ENCODE peak calls at places on chromosomes 5 and 9, in ten cellular contexts. U, G, Q, I, X, H, M, V, W and S are unnamed samples.

GRCh38 chr9:127132921-127133647 is 10.6 kb upstream of the ANGPTL2 start:
- DNase-seq in U (no peak), G (no peak), Q (no peak), I (no peak), X (no peak), H (no peak), M (peak; percentile 38), V (peak; percentile 32), W (no peak), S (no peak)

GRCh38 chr9:96087669-96088299 is 212.3 kb downstream of the ERCC6L2 start:
- DNase-seq in U (no peak), G (no peak), Q (no peak), I (peak; percentile 59), X (no peak), H (no peak), M (no peak), V (no peak), W (no peak), S (no peak)

GRCh38 chr5:180598797-180599589 is 7.7 kb upstream of the SCGB3A1 start:
- DNase-seq in U (peak; percentile 15), G (no peak), Q (no peak), I (no peak), X (peak; percentile 30), H (no peak), M (no peak), V (no peak), W (no peak), S (peak; percentile 23)

GRCh38 chr9:14806941-14807340 is 84.4 kb upstream of the CER1 start:
- DNase-seq in U (no peak), G (no peak), Q (no peak), I (no peak), X (no peak), H (no peak), M (no peak), V (no peak), W (no peak), S (no peak)

GRCh38 chr5:106185661-106186081 is 1485.1 kb downstream of the EFNA5 start:
- DNase-seq in U (no peak), G (no peak), Q (no peak), I (no peak), X (no peak), H (no peak), M (no peak), V (no peak), W (no peak), S (no peak)

GRCh38 chr5:150235548-150235895 is 45.7 kb downstream of the SLC6A7 start:
- DNase-seq in U (no peak), G (no peak), Q (no peak), I (no peak), X (no peak), H (no peak), M (no peak), V (no peak), W (no peak), S (no peak)

GRCh38 chr5:43020294-43020711 is 19.8 kb downstream of the ANXA2R start:
- DNase-seq in U (no peak), G (no peak), Q (no peak), I (no peak), X (no peak), H (no peak), M (peak; percentile 67), V (peak; percentile 52), W (no peak), S (no peak)

GRCh38 chr9:68648971-68649370 is 56.1 kb upstream of the PIP5K1B start:
- DNase-seq in U (no peak), G (no peak), Q (no peak), I (no peak), X (no peak), H (no peak), M (no peak), V (no peak), W (no peak), S (no peak)

GRCh38 chr5:61504143-61504542 is 172.1 kb downstream of the ZSWIM6 start:
- DNase-seq in U (peak; percentile 48), G (no peak), Q (no peak), I (no peak), X (no peak), H (no peak), M (no peak), V (no peak), W (no peak), S (no peak)

GRCh38 chr5:60687927-60688720 is 11.8 kb downstream of the DEPDC1B start:
- DNase-seq in U (peak; percentile 48), G (no peak), Q (no peak), I (peak; percentile 31), X (no peak), H (no peak), M (no peak), V (no peak), W (no peak), S (no peak)

GRCh38 chr5:157548513-157549282 is 26.9 kb downstream of the ADAM19 start:
- DNase-seq in U (no peak), G (no peak), Q (no peak), I (no peak), X (no peak), H (no peak), M (peak; percentile 48), V (no peak), W (no peak), S (no peak)

GRCh38 chr5:113053614-113054013 is 77.0 kb downstream of the DCP2 start:
- DNase-seq in U (no peak), G (no peak), Q (no peak), I (no peak), X (no peak), H (no peak), M (no peak), V (no peak), W (no peak), S (no peak)

GRCh38 chr5:40618926-40619325 is 60.8 kb upstream of the PTGER4 start:
- DNase-seq in U (no peak), G (no peak), Q (no peak), I (no peak), X (no peak), H (no peak), M (no peak), V (no peak), W (no peak), S (no peak)

GRCh38 chr5:143653256-143653655 is 158.7 kb upstream of the HMHB1 start:
- DNase-seq in U (no peak), G (no peak), Q (no peak), I (no peak), X (no peak), H (no peak), M (no peak), V (no peak), W (no peak), S (no peak)

GRCh38 chr5:7391215-7391614 is 4.7 kb upstream of the ADCY2 start:
- DNase-seq in U (no peak), G (no peak), Q (no peak), I (no peak), X (no peak), H (no peak), M (no peak), V (no peak), W (no peak), S (no peak)

GRCh38 chr5:23316060-23316591 is 191.3 kb upstream of the PRDM9 start:
- DNase-seq in U (no peak), G (no peak), Q (no peak), I (no peak), X (no peak), H (no peak), M (no peak), V (no peak), W (no peak), S (no peak)

GRCh38 chr5:8396756-8397155 is 527.8 kb downstream of the MTRR start:
- DNase-seq in U (no peak), G (no peak), Q (no peak), I (no peak), X (no peak), H (no peak), M (no peak), V (no peak), W (no peak), S (no peak)

GRCh38 chr9:127035948-127036347 is 86.5 kb downstream of the ANGPTL2 start:
- DNase-seq in U (peak; percentile 39), G (no peak), Q (no peak), I (no peak), X (peak; percentile 85), H (peak; percentile 25), M (no peak), V (no peak), W (no peak), S (peak; percentile 80)

GRCh38 chr5:56142620-56143431 is 90.3 kb downstream of the ANKRD55 start:
- DNase-seq in U (no peak), G (no peak), Q (no peak), I (peak; percentile 31), X (no peak), H (no peak), M (no peak), V (no peak), W (no peak), S (no peak)

GRCh38 chr5:38853753-38854470 is 8.1 kb downstream of the OSMR start:
- DNase-seq in U (no peak), G (no peak), Q (no peak), I (peak; percentile 50), X (no peak), H (no peak), M (no peak), V (no peak), W (no peak), S (no peak)

GRCh38 chr9:93952784-93953491 is 2.2 kb downstream of the BARX1 start:
- DNase-seq in U (peak; percentile 60), G (no peak), Q (no peak), I (no peak), X (no peak), H (no peak), M (no peak), V (no peak), W (no peak), S (no peak)

GRCh38 chr9:15873573-15874177 is 320.8 kb downstream of the CCDC171 start:
- DNase-seq in U (peak; percentile 35), G (no peak), Q (no peak), I (peak; percentile 52), X (no peak), H (no peak), M (no peak), V (no peak), W (no peak), S (no peak)

GRCh38 chr5:62206150-62206829 is 99.7 kb upstream of the KIF2A start:
- DNase-seq in U (peak; percentile 11), G (no peak), Q (no peak), I (no peak), X (no peak), H (peak; percentile 29), M (no peak), V (no peak), W (no peak), S (no peak)

GRCh38 chr5:150624334-150625163 is 15.9 kb upstream of the SYNPO start:
- DNase-seq in U (peak; percentile 91), G (peak; percentile 17), Q (peak; percentile 22), I (peak; percentile 52), X (peak; percentile 56), H (peak; percentile 78), M (no peak), V (no peak), W (no peak), S (no peak)

GRCh38 chr9:124037790-124038189 is 26.2 kb downstream of the LHX2 start:
- DNase-seq in U (peak; percentile 34), G (no peak), Q (no peak), I (no peak), X (no peak), H (no peak), M (no peak), V (no peak), W (no peak), S (no peak)

GRCh38 chr5:5826911-5827310 is 404.4 kb downstream of the ICE1 start:
- DNase-seq in U (no peak), G (no peak), Q (no peak), I (no peak), X (no peak), H (no peak), M (no peak), V (no peak), W (no peak), S (no peak)

GRCh38 chr9:35495984-35496383 is 6.1 kb downstream of the RUSC2 start:
- DNase-seq in U (no peak), G (no peak), Q (no peak), I (no peak), X (no peak), H (no peak), M (no peak), V (no peak), W (no peak), S (no peak)

GRCh38 chr9:117239428-117239827 is 175.4 kb downstream of the ASTN2 start:
- DNase-seq in U (no peak), G (no peak), Q (no peak), I (no peak), X (no peak), H (no peak), M (no peak), V (no peak), W (no peak), S (no peak)